ENCODE peak calls at places on chromosomes 12 and 14, in four cellular contexts. V is K562, N is HepG2, I is HCT116. P is an unnamed sample.

GRCh38 chr12:65335021-65335714 is 56.7 kb downstream of the MSRB3 start:
- DNase-seq in V (no peak), N (peak; percentile 86), I (peak; percentile 76), P (no peak)

GRCh38 chr14:90678420-90678819 is 137.8 kb downstream of the TTC7B start:
- DNase-seq in V (no peak), N (no peak), I (no peak), P (no peak)

GRCh38 chr14:99423434-99423833 is 57.2 kb downstream of the SETD3 start:
- DNase-seq in V (no peak), N (no peak), I (no peak), P (no peak)

GRCh38 chr12:100058482-100059029 is 73.8 kb upstream of the ANKS1B start:
- DNase-seq in V (no peak), N (no peak), I (no peak), P (no peak)

GRCh38 chr12:1881301-1881700 is 37.2 kb downstream of the CACNA2D4 start:
- DNase-seq in V (no peak), N (no peak), I (no peak), P (no peak)

GRCh38 chr12:18522806-18523205 is 215.0 kb downstream of the PLCZ1 start:
- DNase-seq in V (peak; percentile 3), N (no peak), I (no peak), P (no peak)

GRCh38 chr12:131114331-131114730 is 160.6 kb downstream of the ADGRD1 start:
- DNase-seq in V (no peak), N (no peak), I (no peak), P (no peak)

GRCh38 chr14:95222870-95223398 is 65.6 kb upstream of the DICER1 start:
- DNase-seq in V (no peak), N (peak; percentile 21), I (no peak), P (no peak)

GRCh38 chr14:51210594-51210993 is 29.5 kb upstream of the TMX1 start:
- DNase-seq in V (no peak), N (no peak), I (no peak), P (no peak)

GRCh38 chr12:101634724-101635123 is 40.0 kb downstream of the MYBPC1 start:
- DNase-seq in V (no peak), N (no peak), I (no peak), P (no peak)

GRCh38 chr14:41993687-41994086 is 387.0 kb downstream of the LRFN5 start:
- DNase-seq in V (no peak), N (no peak), I (no peak), P (no peak)

GRCh38 chr12:132506730-132507538 is 17.0 kb downstream of the FBRSL1 start:
- DNase-seq in V (peak; percentile 64), N (no peak), I (no peak), P (no peak)

GRCh38 chr12:79402626-79403025 is 288.1 kb downstream of the PAWR start:
- DNase-seq in V (no peak), N (no peak), I (no peak), P (no peak)

GRCh38 chr12:105355752-105356151 is 25.3 kb downstream of the C12orf75 start:
- DNase-seq in V (no peak), N (peak; percentile 59), I (peak; percentile 18), P (no peak)

GRCh38 chr12:23964812-23965211 is 15.3 kb upstream of the SOX5 start:
- DNase-seq in V (no peak), N (no peak), I (no peak), P (no peak)

GRCh38 chr12:64907097-64907496 is 82.7 kb downstream of the TBC1D30 start:
- DNase-seq in V (no peak), N (no peak), I (no peak), P (no peak)

GRCh38 chr14:64594438-64594837 is 44.7 kb downstream of the PPP1R36 start:
- DNase-seq in V (no peak), N (no peak), I (no peak), P (no peak)

GRCh38 chr14:80988742-80989429 is 33.5 kb downstream of the TSHR start:
- DNase-seq in V (no peak), N (no peak), I (no peak), P (no peak)

GRCh38 chr12:7934153-7934552 is 1.8 kb downstream of the SLC2A3 start:
- DNase-seq in V (peak; percentile 19), N (no peak), I (no peak), P (no peak)

GRCh38 chr12:132170094-132170636 is 25.9 kb downstream of the NOC4L start:
- DNase-seq in V (no peak), N (no peak), I (no peak), P (no peak)

DNA sequence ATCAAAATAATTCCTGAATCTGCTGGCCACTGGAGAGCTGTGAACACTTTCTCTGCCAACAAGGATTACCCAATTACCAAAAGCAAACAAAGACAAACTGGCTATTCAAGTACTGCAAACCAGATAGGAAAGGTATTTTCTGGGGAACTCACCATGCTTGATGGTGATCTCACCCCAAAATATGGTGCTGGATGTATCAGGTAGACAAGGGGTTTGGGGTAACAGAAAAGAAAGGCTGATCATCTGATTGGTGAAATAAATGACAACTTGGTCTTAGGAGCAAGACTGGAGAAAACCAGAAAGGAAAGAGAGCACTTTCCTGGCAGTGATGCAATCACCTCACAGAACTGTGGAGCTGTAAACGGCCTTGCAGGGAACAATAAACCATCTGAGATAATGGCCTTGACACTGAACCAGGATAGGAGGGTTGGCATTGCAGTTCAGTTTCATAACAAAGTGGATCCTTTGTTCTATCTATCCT is 31.0 kb upstream of the NPFF start:
- DNase-seq in V (no peak), N (peak; percentile 94), I (no peak), P (no peak)
- TF ChIP-seq TCF7L2 in V (no peak), N (no peak), I (no peak), P (no peak)

GRCh38 chr14:77103475-77103874 is 5.4 kb downstream of the CIPC start:
- DNase-seq in V (no peak), N (no peak), I (no peak), P (no peak)

GRCh38 chr14:77098470-77099353 is 654 bp downstream of the CIPC start:
- DNase-seq in V (peak; percentile 35), N (no peak), I (no peak), P (no peak)

GRCh38 chr14:77102154-77102553 is 4.1 kb downstream of the CIPC start:
- DNase-seq in V (no peak), N (no peak), I (no peak), P (no peak)

GRCh38 chr14:77099425-77100167 is 1.5 kb downstream of the CIPC start:
- DNase-seq in V (no peak), N (no peak), I (no peak), P (no peak)

GRCh38 chr14:77100961-77101360 is 2.9 kb downstream of the CIPC start:
- DNase-seq in V (no peak), N (no peak), I (no peak), P (no peak)
- H3K4me3 ChIP-seq in V (no peak overlapping the region), N (no peak overlapping the region), I (no peak overlapping the region), P (no peak overlapping the region)

DNA sequence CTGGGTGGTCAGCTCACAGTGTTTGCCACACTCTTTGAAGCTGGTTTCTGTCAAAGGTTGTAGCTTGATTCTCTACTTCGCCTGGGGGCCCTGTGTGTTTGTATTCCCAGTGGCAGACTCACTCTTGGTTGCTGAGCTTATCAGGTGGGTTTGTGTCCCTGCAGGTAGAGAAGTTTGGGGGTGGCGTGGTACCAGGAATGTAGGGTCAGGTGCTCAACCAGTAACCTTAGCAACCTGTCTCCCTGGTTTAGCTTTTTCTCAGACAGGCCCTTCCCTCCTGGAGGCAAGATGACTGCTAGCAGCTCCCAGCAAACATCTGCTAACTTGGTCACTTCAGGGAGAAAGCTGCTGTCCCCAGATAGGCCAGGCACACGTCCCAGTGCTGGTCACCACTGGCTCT is 352.2 kb downstream of the AACS start:
- DNase-seq in V (no peak), N (no peak), I (no peak), P (no peak)
- TF ChIP-seq TCF7L2 in V (no peak), N (no peak), I (no peak), P (no peak)

GRCh38 chr14:104140213-104140462 is 1.8 kb downstream of the KIF26A start:
- DNase-seq in V (no peak), N (no peak), I (no peak), P (no peak)

GRCh38 chr14:104139460-104140212 is 1.2 kb downstream of the KIF26A start:
- DNase-seq in V (no peak), N (no peak), I (no peak), P (no peak)

GRCh38 chr14:104141621-104142091 is 3.3 kb downstream of the KIF26A start:
- DNase-seq in V (no peak), N (no peak), I (no peak), P (no peak)

GRCh38 chr14:104142136-104143041 is 4.0 kb downstream of the KIF26A start:
- DNase-seq in V (no peak), N (no peak), I (no peak), P (no peak)

DNA sequence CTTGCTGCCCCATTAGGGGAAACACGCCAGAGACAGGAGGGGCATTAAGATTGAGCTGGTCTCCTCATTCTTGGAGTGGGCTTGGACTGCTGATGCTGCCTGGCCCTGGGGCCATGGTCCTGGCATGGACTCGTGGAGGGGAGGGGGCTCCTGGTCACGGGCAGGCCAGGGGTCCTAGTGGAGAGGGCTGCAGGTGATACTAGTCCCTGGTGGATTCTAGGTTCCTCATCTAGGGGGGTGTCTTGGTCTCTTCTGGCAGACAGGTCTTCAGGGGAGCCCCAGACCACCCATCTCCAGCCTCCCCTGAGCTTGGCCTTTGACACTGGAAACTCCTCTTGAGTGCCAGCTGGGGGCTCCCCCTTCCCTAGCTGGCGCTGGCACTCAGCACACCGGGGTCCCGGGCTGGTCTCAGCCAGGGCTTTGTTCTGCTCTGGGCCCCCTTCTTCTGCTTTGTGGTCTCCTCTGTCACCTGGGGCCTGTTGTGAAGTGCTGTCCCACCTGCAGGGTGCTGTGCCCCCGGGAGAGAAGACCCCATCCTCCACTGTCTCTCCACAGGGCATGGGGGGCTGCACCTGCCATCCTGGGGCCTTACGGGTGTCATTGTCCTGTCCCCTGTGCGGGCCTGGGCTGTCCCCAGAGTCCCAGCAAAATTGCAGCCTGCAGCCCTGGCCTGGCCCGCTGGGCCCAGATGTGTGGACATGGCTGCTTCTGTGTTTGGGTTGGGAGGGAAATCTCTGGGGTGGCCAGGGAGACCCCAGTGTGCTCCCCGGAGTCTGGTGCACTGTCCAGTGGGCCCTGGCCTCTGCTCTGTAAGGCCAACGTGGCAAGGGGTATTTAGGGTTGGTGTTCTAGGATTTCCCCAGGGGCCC is 2.3 kb downstream of the KIF26A start:
- DNase-seq in V (no peak), N (no peak), I (no peak), P (no peak)
- H3K4me3 ChIP-seq in V (no peak overlapping the region), N (no peak overlapping the region), I (no peak overlapping the region), P (no peak overlapping the region)

GRCh38 chr14:73942180-73942579 is 7.7 kb downstream of the FAM161B start:
- DNase-seq in V (peak; percentile 30), N (no peak), I (no peak), P (no peak)

GRCh38 chr14:73944432-73945158 is 5.3 kb downstream of the FAM161B start:
- DNase-seq in V (no peak), N (no peak), I (no peak), P (no peak)

GRCh38 chr14:73945159-73945670 is 4.7 kb downstream of the FAM161B start:
- DNase-seq in V (no peak), N (no peak), I (no peak), P (no peak)

DNA sequence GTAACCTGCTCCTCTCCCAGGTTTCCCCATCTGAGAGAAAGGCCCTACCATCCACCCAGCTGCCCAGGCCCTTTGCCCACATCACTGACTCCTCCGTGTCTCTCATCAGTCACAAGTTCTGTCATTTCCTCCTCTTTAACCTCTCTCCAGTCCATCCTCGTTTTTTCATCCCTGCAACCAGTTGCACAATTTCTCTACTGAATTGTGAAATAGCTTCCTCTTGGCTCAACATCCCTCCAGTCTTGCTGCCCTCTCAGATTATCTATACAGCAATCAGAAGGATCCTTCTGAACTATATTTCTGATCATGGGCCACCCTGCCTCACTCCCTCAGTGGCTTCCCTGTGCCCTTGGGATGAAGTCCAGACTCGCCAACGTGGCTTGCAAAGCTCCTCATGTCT is 6.8 kb downstream of the FAM161B start:
- DNase-seq in V (no peak), N (peak; percentile 32), I (no peak), P (no peak)
- TF ChIP-seq TCF7L2 in V (no peak), N (no peak), I (no peak), P (no peak)